ENCODE peak calls at places on chromosomes 13 and 19, in five cellular contexts. I, R, Y, K and F are unnamed samples.

GRCh38 chr13:101289764-101290163 is 126.5 kb downstream of the NALCN start:
- DNase-seq in Y (no peak), R (peak), I (peak), K (peak), F (no peak)

GRCh38 chr19:54462713-54463530 is 656 bp downstream of the LENG9 start:
- DNase-seq in R (peak), K (peak), Y (peak), I (peak), F (peak)

GRCh38 chr13:34161829-34162544 is 344.0 kb downstream of the RFC3 start:
- DNase-seq in R (no peak), Y (peak), I (peak), K (peak), F (peak)

GRCh38 chr19:12975221-12975756 is 5.9 kb downstream of the DAND5 start:
- DNase-seq in I (no peak), Y (no peak), R (no peak), K (no peak), F (no peak)

GRCh38 chr13:31891472-31891871 is 140.1 kb upstream of the FRY start:
- DNase-seq in K (no peak), I (peak), R (no peak), Y (no peak), F (no peak)

GRCh38 chr19:55269299-55269698 is 10.5 kb upstream of the PPP6R1 start:
- DNase-seq in Y (no peak), R (no peak), K (no peak), I (no peak), F (no peak)

GRCh38 chr19:2734589-2735288 is 5.1 kb downstream of the SLC39A3 start:
- DNase-seq in R (no peak), K (no peak), Y (no peak), I (no peak), F (no peak)

GRCh38 chr13:110217811-110218210 is 89.1 kb downstream of the COL4A1 start:
- DNase-seq in Y (no peak), K (no peak), I (no peak), R (no peak), F (no peak)

GRCh38 chr19:55467236-55468053 is 2.9 kb upstream of the C19orf85 start:
- DNase-seq in I (peak), Y (peak), R (peak), K (peak), F (peak)

GRCh38 chr19:10431943-10432735 is 11.8 kb downstream of the PDE4A start:
- DNase-seq in K (peak), I (peak), R (peak), Y (peak), F (peak)

GRCh38 chr19:43609872-43610271 is 2.0 kb upstream of the SRRM5 start:
- DNase-seq in R (no peak), I (no peak), Y (no peak), K (no peak), F (no peak)

GRCh38 chr19:16801599-16801998 is 27.6 kb upstream of the SIN3B start:
- DNase-seq in K (peak), R (no peak), Y (peak), I (no peak), F (peak)

GRCh38 chr13:113142876-113143275 is 15.6 kb upstream of the PROZ start:
- DNase-seq in R (no peak), I (no peak), K (no peak), Y (no peak), F (no peak)

GRCh38 chr13:79782541-79783216 is 301.7 kb downstream of the NDFIP2 start:
- DNase-seq in R (peak), Y (no peak), K (peak), I (peak), F (no peak)

GRCh38 chr19:39746836-39747529 is 9.2 kb upstream of the CLC start:
- DNase-seq in Y (no peak), R (peak), K (no peak), I (no peak), F (no peak)

GRCh38 chr19:16111909-16112752 is 442 bp downstream of the RAB8A start:
- DNase-seq in I (no peak), K (no peak), R (no peak), Y (no peak), F (no peak)

GRCh38 chr13:101415358-101416174 is 742 bp downstream of the NALCN start:
- DNase-seq in R (peak), K (no peak), Y (no peak), I (no peak), F (no peak)

GRCh38 chr13:110366733-110367132 is 59.6 kb downstream of the COL4A2 start:
- DNase-seq in R (no peak), Y (no peak), K (no peak), I (no peak), F (no peak)

GRCh38 chr19:19372656-19373416 is 32.6 kb upstream of the GATAD2A start:
- DNase-seq in Y (peak), R (peak), I (peak), K (no peak), F (peak)

GRCh38 chr13:95296326-95296939 is 4.8 kb downstream of the ABCC4 start:
- DNase-seq in K (no peak), R (peak), I (peak), Y (peak), F (no peak)

GRCh38 chr13:106794131-106794530 is 226.2 kb upstream of the ARGLU1 start:
- DNase-seq in K (no peak), I (no peak), R (no peak), Y (no peak), F (no peak)

GRCh38 chr13:77918391-77919261 is at the start of gene EDNRB:
- DNase-seq in R (peak), I (peak), K (peak), Y (no peak), F (no peak)

GRCh38 chr13:69565334-69565733 is 542.3 kb upstream of the ATXN8OS start:
- DNase-seq in K (peak), R (peak), Y (peak), I (peak), F (peak)

GRCh38 chr19:46493236-46494114 is 2.2 kb downstream of the PNMA8B start:
- DNase-seq in R (peak), I (no peak), Y (no peak), K (no peak), F (no peak)

GRCh38 chr19:35000647-35001501 is 751 bp downstream of the GRAMD1A start:
- DNase-seq in K (peak), R (peak), Y (peak), I (peak), F (no peak)

GRCh38 chr19:41928221-41928683 is at the start of gene ERFL:
- DNase-seq in I (no peak), R (peak), Y (no peak), K (no peak), F (peak)

GRCh38 chr19:18718846-18719458 is 35.5 kb downstream of the CRTC1 start:
- DNase-seq in K (no peak), R (no peak), Y (no peak), I (no peak), F (no peak)

GRCh38 chr19:36030264-36031148 is 2.2 kb downstream of the CLIP3 start:
- DNase-seq in K (peak), Y (no peak), I (no peak), R (peak), F (no peak)

GRCh38 chr19:45881909-45882528 is 3.9 kb downstream of the IRF2BP1 start:
- DNase-seq in K (no peak), Y (no peak), I (peak), R (peak), F (no peak)

GRCh38 chr13:59447846-59448620 is 715.7 kb downstream of the DIAPH3 start:
- DNase-seq in R (peak), Y (no peak), I (no peak), K (peak), F (no peak)

GRCh38 chr13:60146491-60146890 is 17.2 kb downstream of the DIAPH3 start:
- DNase-seq in I (no peak), K (peak), R (no peak), Y (no peak), F (no peak)

GRCh38 chr13:53170910-53171309 is 142.3 kb downstream of the OLFM4 start:
- DNase-seq in R (no peak), Y (no peak), I (no peak), K (no peak), F (no peak)
- H2AFZ ChIP-seq in R (peak), Y (no peak), I (no peak), K (no peak), F (no peak)

GRCh38 chr19:7691497-7691896 is 10.4 kb downstream of the FCER2 start:
- DNase-seq in I (no peak), R (no peak), Y (no peak), K (no peak), F (no peak)

GRCh38 chr19:7689165-7689564 is 8.5 kb downstream of the TRAPPC5 start:
- DNase-seq in R (peak), Y (no peak), K (no peak), I (no peak), F (no peak)

GRCh38 chr19:7687177-7687576 is 6.5 kb downstream of the TRAPPC5 start:
- DNase-seq in K (no peak), R (no peak), I (no peak), Y (no peak), F (no peak)

GRCh38 chr19:7692417-7693088 is 9.4 kb downstream of the FCER2 start:
- DNase-seq in Y (no peak), R (no peak), K (no peak), I (no peak), F (no peak)

GRCh38 chr19:7690779-7691258 is 10.2 kb downstream of the TRAPPC5 start:
- DNase-seq in Y (no peak), R (no peak), K (no peak), I (no peak), F (no peak)
- TF ChIP-seq EZH2 in Y (no peak), R (no peak), K (no peak), I (no peak), F (no peak)

GRCh38 chr19:30690935-30691505 is 318.8 kb downstream of the ZNF536 start:
- DNase-seq in Y (no peak), K (no peak), R (peak), I (no peak), F (no peak)
- H2AFZ ChIP-seq in Y (no peak), K (no peak), R (peak), I (no peak), F (no peak)

DNA sequence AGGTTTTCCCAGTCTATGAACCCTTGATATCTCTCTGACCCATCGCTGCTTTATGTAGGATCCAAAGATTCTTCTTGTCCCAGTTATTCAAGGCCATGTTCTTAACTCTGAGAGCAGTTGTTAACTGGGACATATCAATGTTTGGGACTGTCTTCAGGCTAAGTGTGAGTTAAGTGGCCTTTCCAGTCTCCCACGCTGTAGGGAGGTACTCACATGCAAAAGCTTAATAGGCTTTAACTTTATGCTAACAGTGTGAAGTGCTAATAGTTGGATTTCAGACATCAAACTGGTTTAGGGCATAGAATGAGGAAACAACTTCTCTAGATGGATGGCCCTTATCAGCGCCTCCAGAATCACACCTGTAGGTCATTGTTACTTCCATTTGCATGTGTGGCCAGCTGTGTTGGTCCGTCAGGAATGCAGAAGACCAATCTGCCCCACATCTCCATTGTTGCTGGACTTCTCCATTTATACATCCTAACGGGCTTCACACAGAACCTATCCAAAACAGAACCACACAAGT is 104.7 kb upstream of the MBNL2 start:
- DNase-seq in R (no peak), I (no peak), Y (no peak), K (no peak), F (no peak)
- TF ChIP-seq EZH2 in R (no peak), I (no peak), Y (no peak), K (no peak), F (no peak)

GRCh38 chr19:4057913-4058695 is 8.6 kb downstream of the ZBTB7A start:
- DNase-seq in R (peak), I (peak), K (peak), Y (peak), F (peak)
- H2AFZ ChIP-seq in R (no peak), I (no peak), K (no peak), Y (no peak), F (no peak)

DNA sequence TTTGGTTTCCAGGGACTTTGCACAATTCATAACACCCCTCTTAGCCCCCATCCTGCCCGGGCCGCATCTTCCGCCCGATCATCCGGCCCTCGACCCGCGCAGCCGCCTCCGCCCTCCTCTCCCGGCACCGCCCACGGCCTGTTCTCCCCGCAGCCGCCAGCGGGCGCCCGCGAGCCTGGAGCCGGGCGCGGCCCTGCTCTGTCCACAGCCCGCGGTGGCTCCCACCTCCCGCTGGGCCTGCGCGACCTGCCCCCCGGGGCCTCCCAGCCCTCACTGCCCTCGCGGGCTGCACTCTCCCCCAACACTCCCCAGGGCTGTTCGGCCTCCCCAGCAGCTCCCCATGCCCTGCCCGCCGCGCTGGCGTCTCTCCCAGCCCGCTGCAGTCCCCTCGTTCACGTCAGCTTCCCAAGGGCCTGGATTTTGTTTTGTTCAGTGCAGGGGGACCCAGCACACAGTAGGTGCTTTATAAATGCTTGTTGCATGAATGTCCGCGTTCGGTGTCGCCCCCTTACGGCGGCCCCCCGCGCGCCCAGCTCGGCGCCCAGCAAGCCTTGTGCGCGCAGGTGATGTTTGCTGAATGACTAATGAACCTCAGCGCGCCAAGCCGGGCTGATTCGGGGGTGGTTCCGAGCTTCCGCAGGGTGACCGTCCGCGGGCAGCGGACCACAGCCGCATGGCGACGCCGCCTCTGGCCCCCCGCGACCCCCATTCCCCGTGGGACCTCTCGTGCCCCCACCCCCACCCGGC is 4.6 kb upstream of the APC2 start:
- DNase-seq in I (peak), Y (peak), K (no peak), R (peak), F (peak)
- TF ChIP-seq EZH2 in I (no peak), Y (no peak), K (peak), R (no peak), F (no peak)

DNA sequence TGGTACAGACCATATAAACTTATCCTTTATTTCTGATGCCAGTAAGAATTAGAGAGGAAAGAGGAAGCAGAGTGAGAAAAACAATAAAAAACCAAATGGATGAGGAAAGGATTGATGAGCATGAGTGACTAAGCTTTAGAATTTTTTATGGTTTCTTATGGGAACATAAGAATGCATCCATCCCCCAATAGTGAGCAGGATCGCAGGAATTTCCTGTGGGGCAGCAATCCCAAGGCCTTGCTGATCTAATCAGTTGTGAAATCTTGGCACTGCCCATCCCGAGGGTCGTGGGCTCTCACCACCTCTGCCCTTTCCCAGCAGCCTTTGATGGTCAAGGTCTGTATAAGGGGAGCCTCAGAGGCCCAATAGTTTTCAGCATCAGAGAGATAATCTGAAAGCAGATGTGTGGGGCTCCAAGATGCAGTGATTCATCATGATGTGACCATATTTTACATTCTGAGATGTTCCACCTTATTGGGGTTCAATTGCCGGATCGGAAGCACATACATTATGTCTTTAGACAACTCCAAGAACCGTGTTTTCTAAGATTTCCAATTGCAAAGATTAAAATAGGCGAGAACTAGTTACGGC is 222.1 kb downstream of the DNAJC15 start:
- DNase-seq in Y (peak), R (no peak), I (no peak), K (peak), F (peak)
- H2AFZ ChIP-seq in Y (no peak), R (no peak), I (no peak), K (peak), F (no peak)

GRCh38 chr13:20902438-20903163 is at the start of gene XPO4:
- DNase-seq in Y (peak), K (peak), R (peak), I (peak), F (peak)

GRCh38 chr13:20903164-20903475 is 574 bp upstream of the XPO4 start:
- DNase-seq in K (no peak), R (no peak), Y (no peak), I (no peak), F (no peak)

GRCh38 chr13:20904908-20905307 is 2.4 kb upstream of the XPO4 start:
- DNase-seq in K (no peak), R (no peak), Y (no peak), I (no peak), F (no peak)

DNA sequence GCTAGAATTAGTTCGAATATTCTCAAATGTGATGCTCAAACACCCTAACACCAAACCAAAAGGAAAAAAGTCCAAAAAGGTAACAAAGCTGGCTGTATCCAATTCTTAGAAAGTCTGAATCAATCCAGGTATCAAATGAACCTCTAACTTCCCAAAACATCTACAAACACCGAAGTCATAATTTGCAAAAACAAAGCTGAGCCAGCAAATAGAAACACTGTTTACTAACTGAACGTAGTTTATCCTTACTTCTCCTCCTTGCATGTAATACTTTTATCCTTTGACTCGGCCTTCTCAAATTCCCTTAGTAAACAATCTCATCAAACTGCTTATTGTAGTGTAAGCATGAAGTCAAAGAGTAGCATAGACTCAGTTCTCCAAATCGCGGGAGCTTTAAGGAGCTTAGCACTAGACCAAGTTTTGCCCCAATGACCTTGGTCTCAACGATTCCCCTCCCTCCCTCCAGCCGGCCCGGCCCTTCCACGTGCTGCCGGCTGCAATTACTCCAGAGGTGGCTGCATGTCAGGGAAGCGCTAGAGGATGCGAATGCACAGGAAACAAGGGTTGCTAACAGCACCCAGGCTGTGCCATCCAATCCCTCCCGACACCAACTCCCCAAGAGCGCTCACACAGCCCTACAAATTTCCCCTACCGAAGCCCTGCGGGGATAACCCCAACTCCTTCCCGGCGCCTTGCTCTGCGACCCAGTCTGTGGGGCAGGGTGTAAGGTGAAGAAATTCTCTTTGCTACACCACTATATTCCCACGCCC is 693 bp downstream of the XPO4 start:
- DNase-seq in Y (peak), I (peak), K (peak), R (peak), F (no peak)
- TF ChIP-seq EZH2 in Y (no peak), I (no peak), K (no peak), R (no peak), F (no peak)

GRCh38 chr13:42272776-42273175 is 824 bp downstream of the AKAP11 start:
- DNase-seq in Y (no peak), I (no peak), R (no peak), K (no peak), F (no peak)
- H2AFZ ChIP-seq in Y (peak), I (peak), R (peak), K (peak), F (peak)

DNA sequence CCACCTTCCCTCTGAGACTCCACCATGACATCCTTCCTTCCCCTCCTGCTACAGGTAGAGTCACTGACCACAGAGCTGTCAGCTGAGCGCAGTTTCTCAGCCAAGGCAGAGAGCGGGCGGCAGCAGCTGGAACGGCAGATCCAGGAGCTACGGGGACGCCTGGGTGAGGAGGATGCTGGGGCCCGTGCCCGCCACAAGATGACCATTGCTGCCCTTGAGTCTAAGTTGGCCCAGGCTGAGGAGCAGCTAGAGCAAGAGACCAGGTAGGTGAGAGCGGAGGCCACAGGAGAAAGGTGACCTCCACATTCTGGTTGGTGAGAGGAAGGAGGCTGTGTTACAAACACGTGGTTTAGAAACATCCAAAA is 27.6 kb downstream of the KCNC3 start:
- DNase-seq in R (no peak), K (no peak), I (no peak), Y (no peak), F (no peak)
- TF ChIP-seq EZH2 in R (no peak), K (no peak), I (no peak), Y (no peak), F (no peak)